ENCODE peak calls at places on chromosomes 1 and 21, in ten cellular contexts. D is tibial artery, Y is GM20000, V is PC-9, C is WTC11, R is IMR-90, H is body of pancreas, M is cardiac muscle cell, U is GM13976, A is HFF-Myc. W is an unnamed sample.
A peak's percentile ranks its signal among the peaks of the same experiment; 100 is the strongest.

GRCh38 chr1:160726498-160727391 is 12.3 kb upstream of the SLAMF7 start:
- DNase-seq in Y (peak; percentile 58), H (peak; percentile 63), A (peak; percentile 2), R (peak; percentile 55), C (peak; percentile 69), M (peak; percentile 84), D (peak; percentile 68), U (peak; percentile 60), V (peak; percentile 63), W (peak; percentile 52)

GRCh38 chr1:181318022-181318857 is 165.1 kb upstream of the CACNA1E start:
- DNase-seq in Y (no peak), M (peak; percentile 54), V (no peak), R (no peak), U (no peak), A (no peak), C (peak; percentile 62), D (no peak), H (no peak), W (no peak)

GRCh38 chr1:205791568-205792180 is 16.4 kb upstream of the RAB29 start:
- DNase-seq in U (peak; percentile 79), C (peak; percentile 70), D (no peak), H (peak; percentile 79), R (peak; percentile 44), M (peak; percentile 70), Y (peak; percentile 77), A (no peak), V (peak; percentile 63), W (peak; percentile 79)

GRCh38 chr1:174942547-174943255 is 57.0 kb upstream of the CACYBP start:
- DNase-seq in V (no peak), R (no peak), A (no peak), H (peak; percentile 27), U (no peak), D (no peak), Y (no peak), C (no peak), M (no peak), W (no peak)

GRCh38 chr1:230171337-230172015 is 104.4 kb downstream of the GALNT2 start:
- DNase-seq in M (no peak), H (peak; percentile 2), Y (no peak), V (no peak), U (no peak), A (no peak), D (no peak), R (peak; percentile 79), C (no peak), W (no peak)

GRCh38 chr1:36350659-36351171 is 27.3 kb upstream of the EVA1B start:
- DNase-seq in C (no peak), M (no peak), D (peak; percentile 86), U (no peak), V (peak; percentile 91), R (peak; percentile 80), H (no peak), Y (no peak), A (no peak), W (no peak)

GRCh38 chr1:6481820-6482471 is 9.5 kb downstream of the PLEKHG5 start:
- DNase-seq in R (no peak), U (no peak), C (no peak), V (no peak), M (no peak), D (no peak), H (no peak), Y (no peak), A (no peak), W (no peak)

GRCh38 chr21:27571706-27572105 is 604.8 kb upstream of the ADAMTS5 start:
- DNase-seq in M (no peak), A (no peak), H (no peak), U (no peak), C (no peak), Y (no peak), D (no peak), R (peak; percentile 81), V (no peak), W (no peak)

GRCh38 chr21:26070121-26070520 is 100.4 kb downstream of the APP start:
- DNase-seq in H (no peak), R (no peak), Y (no peak), U (no peak), M (no peak), D (no peak), V (no peak), C (no peak), A (no peak), W (no peak)

GRCh38 chr1:119988316-119989067 is 81.0 kb downstream of the NOTCH2 start:
- DNase-seq in Y (no peak), M (no peak), H (no peak), D (no peak), U (peak; percentile 3), A (no peak), R (peak; percentile 66), V (no peak), C (no peak), W (peak; percentile 3)

GRCh38 chr1:37999434-38000232 is 5.7 kb downstream of the FHL3 start:
- DNase-seq in R (peak; percentile 66), H (no peak), M (no peak), C (no peak), D (peak; percentile 71), U (no peak), V (peak; percentile 62), Y (peak; percentile 19), A (no peak), W (no peak)

DNA sequence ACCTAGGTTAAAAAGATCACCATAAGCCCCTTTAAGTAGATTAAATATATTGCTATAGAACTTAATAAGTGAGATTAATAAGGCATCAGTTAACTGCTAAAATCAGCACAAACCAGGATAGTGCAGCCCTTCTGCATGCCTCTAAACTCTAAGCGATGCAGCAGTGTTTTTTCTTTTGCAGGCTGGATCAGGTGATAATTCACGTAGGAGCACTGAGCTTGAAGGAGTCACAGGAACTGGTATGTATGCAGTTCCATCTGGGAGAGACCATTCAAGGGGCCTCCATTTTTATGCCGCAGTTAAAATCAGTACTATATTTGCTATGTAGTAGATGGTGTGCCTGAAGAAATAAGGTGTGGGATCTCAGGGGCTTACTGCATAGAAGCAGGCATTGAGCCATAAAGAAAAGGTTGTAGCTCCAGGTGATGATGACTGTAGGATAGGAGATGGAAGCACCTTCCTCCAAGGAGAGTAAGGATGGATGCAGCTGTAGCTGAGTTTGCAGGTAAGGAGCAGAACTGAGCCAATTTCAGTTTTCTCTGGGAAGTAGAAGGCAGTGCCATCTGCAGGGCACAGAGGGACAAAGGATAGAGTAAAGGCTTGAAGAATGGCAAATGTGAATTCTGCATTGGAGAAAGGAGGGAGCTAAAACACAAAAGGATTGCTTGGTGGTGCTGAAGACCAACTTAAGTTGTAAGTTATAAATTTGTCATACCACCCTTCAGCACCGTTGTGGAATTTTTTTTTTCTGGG is 22.6 kb downstream of the NPL start:
- DNase-seq in H (no peak), C (no peak), D (no peak), R (no peak), V (no peak), U (no peak), Y (no peak), M (no peak), A (no peak), W (no peak)
- TF ChIP-seq CTCF in H (no peak), C (no peak), D (no peak), R (no peak), V (no peak), U (no peak), Y (no peak), M (no peak), A (no peak), W (no peak)

GRCh38 chr1:92030701-92031107 is 919 bp downstream of the EPHX4 start:
- DNase-seq in A (peak; percentile 71), D (no peak), U (no peak), M (no peak), C (no peak), Y (no peak), R (peak; percentile 72), H (no peak), V (peak; percentile 44), W (no peak)
- TF ChIP-seq CTCF in A (no peak), D (no peak), U (no peak), M (no peak), C (no peak), Y (no peak), R (no peak), H (no peak), V (no peak), W (no peak)

GRCh38 chr1:87436534-87436933 is 107.9 kb downstream of the LMO4 start:
- DNase-seq in A (no peak), D (no peak), Y (no peak), U (no peak), H (no peak), R (no peak), C (no peak), V (no peak), M (peak; percentile 23), W (no peak)
- TF ChIP-seq CTCF in A (no peak), D (no peak), Y (no peak), U (no peak), H (no peak), R (no peak), C (no peak), V (no peak), M (no peak), W (no peak)

GRCh38 chr1:199857516-199857915 is 170.0 kb upstream of the NR5A2 start:
- DNase-seq in M (no peak), U (no peak), C (no peak), V (no peak), D (no peak), R (no peak), Y (no peak), A (no peak), H (no peak), W (no peak)

GRCh38 chr1:199862047-199862446 is 165.5 kb upstream of the NR5A2 start:
- DNase-seq in D (no peak), U (no peak), C (no peak), H (no peak), M (no peak), A (no peak), Y (no peak), R (no peak), V (no peak), W (no peak)

GRCh38 chr1:199859525-199859924 is 168.0 kb upstream of the NR5A2 start:
- DNase-seq in Y (no peak), R (peak; percentile 80), U (no peak), H (no peak), M (no peak), D (no peak), V (peak; percentile 15), A (peak; percentile 64), C (no peak), W (no peak)

GRCh38 chr1:199857103-199857502 is 170.4 kb upstream of the NR5A2 start:
- DNase-seq in U (no peak), Y (no peak), H (no peak), R (peak; percentile 56), D (no peak), M (no peak), A (no peak), C (no peak), V (peak; percentile 12), W (no peak)

DNA sequence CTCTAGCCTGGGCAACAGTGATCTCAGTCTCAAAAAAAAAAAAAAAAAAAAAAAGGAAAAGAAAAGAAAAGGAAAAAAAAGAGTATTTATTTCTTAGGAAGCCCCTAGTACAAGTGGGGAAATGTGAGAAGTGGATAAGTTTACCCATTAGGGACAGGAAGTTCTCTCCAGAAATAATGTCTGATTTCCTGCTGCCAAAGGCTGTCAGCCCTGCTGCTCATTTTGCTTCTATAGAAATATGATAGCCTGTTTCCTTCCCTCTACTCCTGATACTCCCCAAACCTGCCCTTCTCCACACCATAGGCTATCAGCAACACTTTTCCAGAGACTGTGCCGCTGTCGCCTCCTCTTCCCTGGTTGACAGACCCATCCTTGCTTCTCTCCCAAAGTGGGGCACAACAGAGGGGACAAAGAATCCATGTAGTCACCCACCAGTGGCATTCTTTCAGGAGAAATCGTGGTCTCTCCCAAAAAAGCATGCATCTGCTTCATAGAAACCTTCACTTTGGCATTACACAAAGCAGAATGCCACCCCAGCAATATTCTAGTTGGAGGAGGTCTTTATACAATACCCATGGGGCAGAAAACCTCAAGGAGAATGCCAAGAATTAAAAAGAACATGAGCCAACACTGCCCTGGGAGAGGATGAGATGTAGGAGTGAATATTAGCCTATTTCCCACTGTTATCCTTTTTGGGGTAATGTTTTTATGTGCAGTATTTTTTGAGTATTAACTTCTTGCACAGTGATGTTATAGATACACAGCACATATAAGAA is 166.3 kb upstream of the NR5A2 start:
- DNase-seq in M (no peak), D (no peak), C (no peak), A (no peak), R (no peak), H (no peak), V (no peak), U (no peak), Y (no peak), W (no peak)
- TF ChIP-seq CTCF in M (no peak), D (no peak), C (no peak), A (no peak), R (no peak), H (no peak), V (no peak), U (no peak), Y (no peak), W (no peak)

W was measured in GM13977.